ENCODE peak calls at places on chromosome 1, in five cellular contexts. Q is transverse colon, J is pancreas, N is hepatocyte, B is upper lobe of left lung. R is an unnamed sample.

GRCh38 chr1:61149010-61149860 is 66.9 kb downstream of the NFIA start:
- DNase-seq in Q (no peak), B (no peak), J (no peak), N (no peak), R (no peak)

GRCh38 chr1:245956225-245956624 is 550.9 kb downstream of the SMYD3 start:
- DNase-seq in N (no peak), Q (no peak), J (no peak), B (no peak), R (no peak)

GRCh38 chr1:2825487-2826189 is 24.1 kb upstream of the TTC34 start:
- DNase-seq in N (no peak), Q (no peak), B (peak; percentile 56), J (no peak), R (no peak)

GRCh38 chr1:229509576-229509975 is 1.4 kb upstream of the NUP133 start:
- DNase-seq in Q (no peak), B (no peak), N (peak; percentile 47), J (no peak), R (no peak)

GRCh38 chr1:117967472-117967871 is 37.9 kb downstream of the WDR3 start:
- DNase-seq in Q (no peak), B (no peak), N (peak; percentile 11), J (no peak), R (no peak)

GRCh38 chr1:212470059-212470458 is 37.3 kb downstream of the NENF start:
- DNase-seq in B (no peak), J (peak; percentile 30), Q (peak; percentile 64), N (peak; percentile 69), R (no peak)

GRCh38 chr1:147168626-147169058 is 3.6 kb downstream of the PRKAB2 start:
- DNase-seq in Q (peak; percentile 73), B (no peak), N (peak; percentile 71), J (peak; percentile 61), R (no peak)

GRCh38 chr1:29120955-29121485 is 2.7 kb downstream of the TMEM200B start:
- DNase-seq in B (peak; percentile 92), N (peak; percentile 78), J (peak; percentile 32), Q (peak; percentile 61), R (peak; percentile 60)

GRCh38 chr1:60809204-60809985 is 273.0 kb upstream of the NFIA start:
- DNase-seq in N (no peak), Q (no peak), B (no peak), J (no peak), R (no peak)

GRCh38 chr1:226308166-226308722 is 720 bp downstream of the LIN9 start:
- DNase-seq in B (no peak), N (no peak), J (peak; percentile 31), Q (peak; percentile 44), R (no peak)

GRCh38 chr1:162905174-162905573 is 44.2 kb upstream of the CCDC190 start:
- DNase-seq in Q (no peak), J (no peak), B (no peak), N (no peak), R (no peak)

GRCh38 chr1:218494449-218494852 is 149.3 kb downstream of the TGFB2 start:
- DNase-seq in N (no peak), B (no peak), J (no peak), Q (no peak), R (no peak)

GRCh38 chr1:69946935-69947334 is 258.4 kb downstream of the LRRC40 start:
- DNase-seq in B (no peak), J (no peak), Q (no peak), N (no peak), R (no peak)

GRCh38 chr1:92965003-92965402 is 3.7 kb upstream of the DIPK1A start:
- DNase-seq in Q (no peak), N (no peak), B (no peak), J (no peak), R (no peak)

GRCh38 chr1:166489670-166490436 is 323.1 kb upstream of the FAM78B start:
- DNase-seq in J (peak; percentile 12), Q (peak; percentile 22), N (no peak), B (no peak), R (peak; percentile 34)

GRCh38 chr1:160781129-160781808 is 14.7 kb upstream of the LY9 start:
- DNase-seq in Q (peak; percentile 78), B (no peak), J (peak; percentile 60), N (peak; percentile 68), R (no peak)

GRCh38 chr1:6440198-6441126 is 15.9 kb downstream of the ESPN start:
- DNase-seq in B (peak; percentile 94), J (peak; percentile 66), N (peak; percentile 84), Q (peak; percentile 87), R (peak; percentile 47)

GRCh38 chr1:6785318-6785712 is at the start of gene CAMTA1:
- DNase-seq in Q (no peak), J (no peak), B (peak; percentile 99), N (no peak), R (peak; percentile 98)

GRCh38 chr1:5830771-5831599 is 161.2 kb downstream of the NPHP4 start:
- DNase-seq in N (no peak), Q (no peak), B (peak; percentile 50), J (peak; percentile 20), R (no peak)

GRCh38 chr1:9239622-9240401 is 5.2 kb downstream of the H6PD start:
- DNase-seq in J (peak; percentile 22), N (peak; percentile 48), B (no peak), Q (peak; percentile 69), R (no peak)

GRCh38 chr1:36464605-36465393 is 615 bp upstream of the MRPS15 start:
- DNase-seq in Q (no peak), B (no peak), N (no peak), J (no peak), R (no peak)

GRCh38 chr1:247373721-247374141 is 42.1 kb upstream of the ZNF496 start:
- DNase-seq in B (peak; percentile 85), J (peak; percentile 21), N (peak; percentile 64), Q (peak; percentile 46), R (peak; percentile 52)

GRCh38 chr1:32353886-32354570 is 8.3 kb downstream of the FAM229A start:
- DNase-seq in N (no peak), Q (no peak), J (no peak), B (no peak), R (no peak)

GRCh38 chr1:39925727-39926342 is 24.1 kb upstream of the MYCL start:
- DNase-seq in B (no peak), J (no peak), Q (no peak), N (no peak), R (no peak)

GRCh38 chr1:176720835-176721234 is 257.9 kb downstream of the PAPPA2 start:
- DNase-seq in Q (no peak), B (no peak), J (no peak), N (no peak), R (no peak)

GRCh38 chr1:117589531-117589930 is 16.3 kb upstream of the TENT5C start:
- DNase-seq in B (no peak), N (no peak), Q (no peak), J (no peak), R (no peak)

GRCh38 chr1:2356911-2357845 is 34.2 kb downstream of the MORN1 start:
- DNase-seq in B (peak; percentile 63), N (no peak), Q (no peak), J (no peak), R (no peak)

GRCh38 chr1:244730153-244730933 is 77.4 kb downstream of the DESI2 start:
- DNase-seq in N (peak; percentile 59), Q (peak; percentile 49), J (peak; percentile 29), B (peak; percentile 91), R (peak; percentile 48)

GRCh38 chr1:71324671-71325297 is 243.9 kb upstream of the ZRANB2 start:
- DNase-seq in J (no peak), N (no peak), Q (no peak), B (no peak), R (no peak)

GRCh38 chr1:13836631-13837030 is 136.6 kb downstream of the PRDM2 start:
- DNase-seq in Q (no peak), B (no peak), J (no peak), N (no peak), R (no peak)

GRCh38 chr1:45876000-45876399 is 72.6 kb downstream of the MAST2 start:
- DNase-seq in Q (no peak), J (no peak), N (no peak), B (no peak), R (no peak)

GRCh38 chr1:240000634-240001033 is 91.0 kb upstream of the FMN2 start:
- DNase-seq in J (no peak), N (no peak), B (no peak), Q (no peak), R (no peak)

DNA sequence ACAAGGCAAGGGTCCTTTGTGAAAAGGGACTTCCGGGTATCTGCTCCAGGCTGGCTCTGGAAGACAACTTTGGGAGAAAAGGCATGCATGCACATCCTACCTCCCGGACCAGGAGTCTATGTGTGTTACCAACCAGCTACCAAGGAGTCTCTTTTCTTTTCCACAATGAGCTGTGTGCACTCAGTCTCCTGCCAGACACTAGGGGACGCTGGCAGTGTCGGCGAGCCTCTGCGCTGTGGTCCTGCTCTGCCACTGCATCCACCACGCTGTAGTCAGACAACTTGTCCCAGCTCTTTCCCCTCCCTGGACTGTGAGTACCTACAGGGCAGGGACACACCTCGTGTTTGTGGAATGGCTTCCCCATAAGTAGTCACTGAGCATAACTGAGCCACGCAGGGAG is 5.1 kb upstream of the SSR2 start:
- DNase-seq in B (peak; percentile 45), Q (peak; percentile 63), N (peak; percentile 71), J (peak; percentile 63), R (no peak)
- TF ChIP-seq CTCF in B (peak; percentile 25), Q (peak; percentile 49), N (peak; percentile 48), J (peak; percentile 52), R (no peak)

GRCh38 chr1:40980453-40981121 is 1.1 kb downstream of the CTPS1 start:
- DNase-seq in B (no peak), J (peak; percentile 23), N (peak; percentile 55), Q (peak; percentile 21), R (no peak)

GRCh38 chr1:40978886-40979240 is 633 bp upstream of the CTPS1 start:
- DNase-seq in J (no peak), B (no peak), N (no peak), Q (no peak), R (no peak)

GRCh38 chr1:40977721-40978120 is 1.8 kb upstream of the CTPS1 start:
- DNase-seq in N (no peak), Q (no peak), B (no peak), J (no peak), R (no peak)

GRCh38 chr1:40980068-40980452 is 564 bp downstream of the CTPS1 start:
- DNase-seq in Q (no peak), B (no peak), N (no peak), J (no peak), R (no peak)

GRCh38 chr1:40979241-40980067 is at the start of gene CTPS1:
- DNase-seq in Q (peak; percentile 96), B (peak; percentile 99), N (peak; percentile 96), J (peak; percentile 96), R (peak; percentile 95)
- TF ChIP-seq CTCF in Q (peak; percentile 7), B (no peak), N (peak; percentile 38), J (no peak), R (no peak)

DNA sequence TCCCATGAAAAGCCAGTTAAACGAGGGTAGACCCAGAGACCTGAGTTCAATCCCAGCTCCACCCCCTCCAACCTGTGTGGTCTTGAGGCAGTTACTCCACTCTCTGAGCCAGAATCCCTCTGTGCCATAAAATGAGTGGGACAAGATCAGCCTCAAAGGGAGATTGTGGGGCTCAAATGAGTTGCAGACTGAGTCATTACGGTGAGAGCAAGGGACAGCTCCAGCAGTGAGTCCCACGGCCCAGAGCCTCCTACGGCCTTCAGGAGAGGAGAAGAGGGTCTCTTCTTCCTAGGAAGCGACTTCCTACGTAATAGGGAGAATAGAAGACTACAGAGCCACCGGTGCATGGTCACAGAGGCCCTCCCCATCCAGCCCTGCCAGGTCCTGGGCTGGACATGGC is 6.7 kb upstream of the CAMK2N1 start:
- DNase-seq in J (no peak), Q (no peak), B (no peak), N (no peak), R (no peak)
- TF ChIP-seq CTCF in J (no peak), Q (no peak), B (no peak), N (no peak), R (no peak)

GRCh38 chr1:183711691-183712401 is 58.7 kb upstream of the APOBEC4 start:
- DNase-seq in J (no peak), N (peak; percentile 39), Q (no peak), B (no peak), R (no peak)
- TF ChIP-seq CTCF in J (no peak), N (no peak), Q (no peak), B (no peak), R (no peak)